ENCODE peak calls at places on chromosome 16, in eight cellular contexts. H, E, C, R, K, L, U and V are unnamed samples.

GRCh38 chr16:11094075-11094593 is 149.8 kb downstream of the CLEC16A start:
- DNase-seq in H (no peak), E (no peak), C (peak), R (peak), K (peak), L (no peak), U (peak), V (no peak)

GRCh38 chr16:86835981-86836380 is 257.6 kb downstream of the FOXL1 start:
- DNase-seq in H (no peak), E (no peak), C (no peak), R (no peak), K (no peak), L (no peak), U (no peak), V (no peak)

GRCh38 chr16:31508706-31509523 is 724 bp upstream of the RUSF1 start:
- DNase-seq in H (no peak), E (no peak), C (peak), R (no peak), K (no peak), L (no peak), U (no peak), V (no peak)

GRCh38 chr16:78705694-78706093 is 606.2 kb downstream of the WWOX start:
- DNase-seq in H (peak), E (no peak), C (peak), R (peak), K (no peak), L (no peak), U (peak), V (no peak)

GRCh38 chr16:12440233-12440530 is 363.5 kb downstream of the CPPED1 start:
- DNase-seq in H (no peak), E (no peak), C (no peak), R (no peak), K (no peak), L (no peak), U (no peak), V (no peak)

GRCh38 chr16:70772493-70772892 is 28.5 kb downstream of the VAC14 start:
- DNase-seq in H (no peak), E (no peak), C (peak), R (peak), K (no peak), L (no peak), U (no peak), V (no peak)

GRCh38 chr16:30409125-30410060 is 2.0 kb downstream of the ZNF771 start:
- DNase-seq in H (peak), E (peak), C (peak), R (peak), K (peak), L (peak), U (peak), V (peak)

GRCh38 chr16:82605863-82606620 is 20.7 kb upstream of the CDH13 start:
- DNase-seq in H (no peak), E (no peak), C (no peak), R (no peak), K (no peak), L (no peak), U (peak), V (no peak)

GRCh38 chr16:88758227-88758943 is 26.6 kb downstream of the PIEZO1 start:
- DNase-seq in H (no peak), E (no peak), C (no peak), R (no peak), K (no peak), L (no peak), U (no peak), V (no peak)
- H3K27ac ChIP-seq in H (peak), E (no peak), C (no peak), R (no peak), K (no peak), L (peak), U (peak), V (no peak)

GRCh38 chr16:53849585-53849984 is 145.6 kb downstream of the FTO start:
- DNase-seq in H (no peak), E (no peak), C (no peak), R (no peak), K (no peak), L (no peak), U (no peak), V (no peak)

GRCh38 chr16:53848950-53849349 is 145.0 kb downstream of the FTO start:
- DNase-seq in H (no peak), E (no peak), C (no peak), R (no peak), K (no peak), L (no peak), U (no peak), V (no peak)

GRCh38 chr16:53849994-53850393 is 146.0 kb downstream of the FTO start:
- DNase-seq in H (no peak), E (no peak), C (no peak), R (no peak), K (no peak), L (no peak), U (no peak), V (no peak)

GRCh38 chr16:53855056-53855455 is 151.1 kb downstream of the FTO start:
- DNase-seq in H (no peak), E (no peak), C (no peak), R (no peak), K (no peak), L (no peak), U (no peak), V (no peak)

DNA sequence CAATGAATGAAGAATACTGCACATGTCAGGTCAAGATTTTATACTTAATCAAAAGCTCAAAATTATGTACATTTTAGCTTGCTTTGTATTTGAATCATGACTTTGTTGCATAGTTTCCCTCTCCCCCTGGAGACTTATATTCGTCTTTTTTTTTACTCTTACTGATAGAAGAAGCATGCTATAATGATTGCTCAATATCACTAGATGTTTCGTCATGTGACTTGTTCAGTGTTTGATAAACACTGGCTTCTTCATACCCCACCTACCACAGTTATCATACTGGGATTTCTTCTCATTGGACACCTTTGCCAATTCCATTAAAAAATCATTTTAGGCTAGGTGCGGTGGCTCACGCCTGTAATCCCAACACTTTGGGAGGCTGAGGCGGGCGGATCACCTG is 148.7 kb downstream of the FTO start:
- DNase-seq in H (no peak), E (no peak), C (no peak), R (no peak), K (no peak), L (no peak), U (no peak), V (no peak)
- H3K4me3 ChIP-seq in H (no peak), E (no peak), C (no peak), R (no peak), K (no peak), L (no peak), U (no peak), V (no peak)

GRCh38 chr16:66058181-66058580 is 308.3 kb upstream of the CDH5 start:
- DNase-seq in H (no peak), E (no peak), C (no peak), R (no peak), K (no peak), L (no peak), U (no peak), V (no peak)
- H3K27ac ChIP-seq in H (no peak), E (no peak), C (no peak), R (no peak), K (no peak), L (no peak), U (no peak), V (no peak)

DNA sequence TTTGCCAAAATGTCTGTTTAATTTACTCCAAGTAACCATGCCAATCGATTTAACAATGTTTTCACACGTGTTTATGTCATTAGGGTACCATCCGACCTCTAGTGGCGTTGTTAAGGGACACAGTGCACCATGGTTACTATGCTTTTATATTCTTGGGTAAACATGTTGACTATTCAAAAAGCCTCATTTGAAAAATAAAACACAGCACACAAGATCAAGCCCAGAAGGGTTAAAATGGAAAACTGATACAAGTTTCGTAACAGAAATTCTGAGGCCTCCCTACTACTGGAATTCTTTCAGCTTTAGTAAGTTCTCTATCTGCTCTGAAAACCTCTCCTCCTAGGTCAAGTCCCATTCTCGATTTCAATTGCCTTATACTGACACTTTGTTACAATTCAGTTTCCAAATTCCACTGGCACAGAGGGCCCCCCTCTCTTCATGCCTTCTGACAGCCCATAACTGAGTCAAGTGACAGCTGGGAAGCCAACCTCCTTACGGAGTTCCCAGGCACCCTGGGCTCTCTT is 2.1 kb downstream of the CFAP20 start:
- DNase-seq in H (peak), E (no peak), C (peak), R (no peak), K (no peak), L (no peak), U (peak), V (peak)
- H3K4me3 ChIP-seq in H (peak), E (peak), C (peak), R (no peak), K (peak), L (peak), U (peak), V (peak)

GRCh38 chr16:27699540-27699939 is 149.6 kb downstream of the KATNIP start:
- DNase-seq in H (no peak), E (no peak), C (no peak), R (no peak), K (peak), L (no peak), U (no peak), V (no peak)

GRCh38 chr16:27701381-27701780 is 151.4 kb downstream of the KATNIP start:
- DNase-seq in H (no peak), E (no peak), C (no peak), R (no peak), K (peak), L (no peak), U (no peak), V (no peak)

GRCh38 chr16:27698746-27699145 is 148.8 kb downstream of the KATNIP start:
- DNase-seq in H (no peak), E (no peak), C (no peak), R (no peak), K (peak), L (no peak), U (no peak), V (no peak)

GRCh38 chr16:27698266-27698665 is 148.3 kb downstream of the KATNIP start:
- DNase-seq in H (no peak), E (no peak), C (no peak), R (no peak), K (peak), L (no peak), U (peak), V (no peak)

DNA sequence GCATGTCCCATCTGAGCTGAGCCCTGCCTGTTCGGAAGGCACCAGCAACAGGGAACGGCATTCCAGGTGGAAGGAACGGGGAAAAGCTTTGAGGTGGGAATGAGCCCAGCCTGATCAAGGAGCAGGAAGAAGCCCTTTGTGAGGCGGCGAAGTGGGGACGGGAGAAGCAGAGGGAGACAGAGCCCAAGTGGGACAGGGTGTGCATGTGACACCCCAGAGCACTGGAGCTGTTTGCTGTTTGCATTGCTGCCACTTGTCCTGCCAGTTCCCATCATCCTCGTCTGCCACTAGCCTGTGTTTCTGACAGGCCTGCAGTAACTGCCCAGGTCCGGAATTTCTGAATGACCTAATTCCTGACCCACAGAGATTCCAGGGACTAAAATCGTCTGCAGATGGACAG is 150.7 kb downstream of the KATNIP start:
- DNase-seq in H (no peak), E (no peak), C (no peak), R (no peak), K (peak), L (no peak), U (no peak), V (no peak)
- H3K27ac ChIP-seq in H (no peak), E (no peak), C (no peak), R (no peak), K (no peak), L (no peak), U (no peak), V (no peak)

GRCh38 chr16:46709464-46709863 is 20.0 kb downstream of the ORC6 start:
- DNase-seq in H (no peak), E (no peak), C (no peak), R (no peak), K (no peak), L (no peak), U (no peak), V (no peak)

GRCh38 chr16:46712911-46713310 is 23.5 kb downstream of the ORC6 start:
- DNase-seq in H (no peak), E (no peak), C (no peak), R (no peak), K (no peak), L (no peak), U (no peak), V (no peak)

GRCh38 chr16:46713634-46714033 is 24.2 kb downstream of the ORC6 start:
- DNase-seq in H (no peak), E (no peak), C (no peak), R (no peak), K (no peak), L (no peak), U (peak), V (no peak)

GRCh38 chr16:46714797-46715591 is 25.5 kb downstream of the ORC6 start:
- DNase-seq in H (no peak), E (no peak), C (no peak), R (no peak), K (no peak), L (no peak), U (no peak), V (no peak)

GRCh38 chr16:46711106-46711769 is 21.8 kb downstream of the ORC6 start:
- DNase-seq in H (no peak), E (no peak), C (no peak), R (peak), K (no peak), L (no peak), U (no peak), V (no peak)
- H3K4me3 ChIP-seq in H (no peak), E (no peak), C (no peak), R (no peak), K (no peak), L (no peak), U (no peak), V (no peak)

GRCh38 chr16:50238314-50238713 is 28.0 kb upstream of the ADCY7 start:
- DNase-seq in H (no peak), E (no peak), C (no peak), R (no peak), K (no peak), L (no peak), U (no peak), V (no peak)
- H3K27ac ChIP-seq in H (no peak), E (no peak), C (no peak), R (no peak), K (no peak), L (no peak), U (no peak), V (no peak)

DNA sequence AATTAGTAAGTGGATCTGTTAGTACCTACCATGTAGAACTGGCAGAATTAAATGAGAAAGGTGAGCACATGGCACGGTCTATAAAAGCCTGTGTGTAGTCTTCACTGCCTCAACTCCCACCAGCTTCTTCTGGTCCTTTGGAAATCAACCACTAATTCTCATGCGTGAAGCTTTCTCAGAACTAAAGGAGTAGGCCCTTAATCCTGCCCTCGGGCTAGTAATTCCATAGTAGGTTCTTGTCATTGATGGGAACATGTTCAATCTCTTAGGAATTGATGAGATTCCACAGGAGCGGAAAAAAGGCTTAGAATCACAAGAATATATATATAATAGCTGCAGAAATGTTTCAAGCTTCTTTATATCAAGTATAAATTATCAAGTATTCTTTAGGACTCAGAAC is 21.7 kb downstream of the CDR2 start:
- DNase-seq in H (no peak), E (no peak), C (no peak), R (no peak), K (no peak), L (no peak), U (no peak), V (no peak)
- H3K4me3 ChIP-seq in H (peak), E (no peak), C (no peak), R (no peak), K (no peak), L (no peak), U (no peak), V (no peak)